ENCODE peak calls at places on chromosomes 11 and 22, in nine cellular contexts. A is PC-9, D is GM23248, L is right cardiac atrium, I is spleen, E is heart right ventricle, Y is body of pancreas, U is upper lobe of right lung, T is epithelial cell of esophagus. K is an unnamed sample.

GRCh38 chr11:95911369-95911759 is 12.5 kb downstream of the MTMR2 start:
- DNase-seq in A (no peak), D (no peak), L (no peak), I (no peak), E (no peak), Y (no peak), U (no peak), T (no peak), K (no peak)

GRCh38 chr11:129331217-129331616 is 44.4 kb upstream of the BARX2 start:
- DNase-seq in A (no peak), D (peak; percentile 44), L (no peak), I (no peak), E (no peak), Y (peak; percentile 40), U (no peak), T (peak; percentile 67), K (peak; percentile 65)

GRCh38 chr11:118306556-118306955 is 2.0 kb downstream of the CD3E start:
- DNase-seq in A (no peak), D (peak; percentile 6), L (no peak), I (no peak), E (no peak), Y (no peak), U (no peak), T (no peak), K (no peak)

GRCh38 chr22:49195636-49196035 is 632.0 kb downstream of the BRD1 start:
- DNase-seq in A (no peak), D (no peak), L (no peak), I (peak; percentile 61), E (no peak), Y (no peak), U (peak; percentile 58), T (no peak), K (no peak)

GRCh38 chr22:39820266-39820665 is 73.3 kb downstream of the ENTHD1 start:
- DNase-seq in A (no peak), D (peak; percentile 84), L (no peak), I (no peak), E (no peak), Y (no peak), U (no peak), T (peak; percentile 74), K (no peak)

GRCh38 chr11:92707173-92707619 is 262.3 kb upstream of the MTNR1B start:
- DNase-seq in A (no peak), D (no peak), L (no peak), I (no peak), E (no peak), Y (no peak), U (no peak), T (peak; percentile 98), K (no peak)

GRCh38 chr11:126149759-126150236 is 61.7 kb downstream of the RPUSD4 start:
- DNase-seq in A (no peak), D (no peak), L (no peak), I (peak; percentile 71), E (no peak), Y (no peak), U (no peak), T (no peak), K (no peak)

GRCh38 chr11:30197869-30198268 is 32.9 kb upstream of the FSHB start:
- DNase-seq in A (no peak), D (no peak), L (no peak), I (no peak), E (no peak), Y (no peak), U (no peak), T (peak; percentile 99), K (no peak)

GRCh38 chr22:32336185-32336603 is 21.5 kb upstream of the RFPL3 start:
- DNase-seq in A (no peak), D (no peak), L (no peak), I (no peak), E (no peak), Y (no peak), U (peak; percentile 19), T (no peak), K (no peak)

GRCh38 chr11:3192511-3193372 is 25.9 kb downstream of the MRGPRG start:
- DNase-seq in A (no peak), D (no peak), L (no peak), I (peak; percentile 65), E (no peak), Y (no peak), U (no peak), T (no peak), K (no peak)

GRCh38 chr11:123566852-123567251 is 87.6 kb downstream of the SCN3B start:
- DNase-seq in A (no peak), D (no peak), L (no peak), I (no peak), E (no peak), Y (no peak), U (no peak), T (no peak), K (no peak)

GRCh38 chr22:46993626-46994025 is 231.2 kb downstream of the TBC1D22A start:
- DNase-seq in A (no peak), D (no peak), L (no peak), I (no peak), E (no peak), Y (peak; percentile 85), U (peak; percentile 91), T (no peak), K (no peak)

GRCh38 chr11:123607781-123608180 is 46.6 kb downstream of the SCN3B start:
- DNase-seq in A (no peak), D (no peak), L (no peak), I (no peak), E (no peak), Y (no peak), U (no peak), T (no peak), K (no peak)

GRCh38 chr22:48536691-48537591 is 1290.7 kb downstream of the BRD1 start:
- DNase-seq in A (no peak), D (peak; percentile 9), L (no peak), I (no peak), E (no peak), Y (peak; percentile 52), U (peak; percentile 74), T (no peak), K (no peak)

GRCh38 chr11:66851698-66852465 is 5.0 kb upstream of the LRFN4 start:
- DNase-seq in A (no peak), D (peak; percentile 22), L (peak; percentile 51), I (peak; percentile 64), E (no peak), Y (no peak), U (peak; percentile 65), T (no peak), K (peak; percentile 53)

GRCh38 chr22:30368420-30368819 is 11.6 kb downstream of the CCDC157 start:
- DNase-seq in A (no peak), D (no peak), L (no peak), I (no peak), E (no peak), Y (no peak), U (no peak), T (no peak), K (no peak)

GRCh38 chr22:50308986-50309600 is 1.6 kb upstream of the PLXNB2 start:
- DNase-seq in A (no peak), D (no peak), L (peak; percentile 78), I (no peak), E (no peak), Y (no peak), U (no peak), T (no peak), K (no peak)

GRCh38 chr11:134365011-134365925 is 33.5 kb downstream of the GLB1L2 start:
- DNase-seq in A (no peak), D (no peak), L (peak; percentile 41), I (peak; percentile 69), E (no peak), Y (no peak), U (peak; percentile 59), T (no peak), K (peak; percentile 30)

GRCh38 chr11:95147364-95147905 is 57.8 kb downstream of the ENDOD1 start:
- DNase-seq in A (peak; percentile 79), D (peak; percentile 93), L (no peak), I (no peak), E (no peak), Y (no peak), U (no peak), T (peak; percentile 92), K (peak; percentile 21)

GRCh38 chr11:2578006-2578933 is 121.5 kb downstream of the KCNQ1OT1 start:
- DNase-seq in A (no peak), D (no peak), L (peak; percentile 53), I (peak; percentile 67), E (peak; percentile 14), Y (peak; percentile 11), U (peak; percentile 57), T (no peak), K (peak; percentile 35)

GRCh38 chr22:24550028-24550901 is 4.7 kb downstream of the GUCD1 start:
- DNase-seq in A (no peak), D (peak; percentile 36), L (no peak), I (no peak), E (no peak), Y (no peak), U (no peak), T (no peak), K (peak; percentile 55)

GRCh38 chr11:69156673-69157155 is 979 bp downstream of the SMIM38 start:
- DNase-seq in A (peak; percentile 86), D (peak; percentile 45), L (no peak), I (peak; percentile 51), E (no peak), Y (no peak), U (peak; percentile 82), T (peak; percentile 31), K (no peak)
- H3K4me3 ChIP-seq in A (no peak overlapping the region), D (peak overlapping the region; percentile 1), L (no peak overlapping the region), I (no peak overlapping the region), E (peak overlapping the region; percentile 6), Y (no peak overlapping the region), U (no peak overlapping the region), T (no peak overlapping the region), K (no peak overlapping the region)

DNA sequence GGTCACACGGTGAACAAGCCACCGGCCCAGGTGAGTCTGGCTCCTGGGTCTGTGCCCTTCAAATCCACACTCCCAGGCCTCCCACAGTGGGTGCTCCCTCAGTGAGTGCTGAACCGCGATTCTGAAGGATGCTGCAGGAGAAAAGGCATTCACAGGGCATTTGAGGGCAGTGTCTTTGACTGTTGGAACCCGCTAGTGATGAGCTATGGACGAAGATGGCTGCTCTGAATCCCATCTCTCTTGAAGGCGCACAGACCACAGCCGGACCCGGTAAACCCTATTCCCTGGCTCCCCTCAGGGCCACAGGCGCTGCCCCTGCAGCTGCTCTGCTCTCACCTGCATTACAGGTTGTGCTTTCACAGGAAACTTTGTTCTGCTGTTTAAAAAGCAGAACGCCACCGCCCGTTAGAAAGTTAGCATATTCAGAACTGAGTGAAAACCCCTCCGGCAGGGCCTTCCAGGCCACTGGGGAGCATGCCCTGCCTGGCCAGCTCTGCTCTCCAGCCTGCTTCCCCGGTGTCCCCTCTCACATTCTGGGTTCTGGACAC is 3.2 kb downstream of the LRRC32 start:
- DNase-seq in A (no peak), D (no peak), L (peak; percentile 31), I (peak; percentile 64), E (no peak), Y (no peak), U (peak; percentile 27), T (no peak), K (no peak)
- H3K4me3 ChIP-seq in A (no peak overlapping the region), D (no peak overlapping the region), L (peak overlapping the region; percentile 89), I (peak overlapping the region; percentile 33), E (peak overlapping the region; percentile 62), Y (no peak overlapping the region), U (peak overlapping the region; percentile 44), T (no peak overlapping the region), K (no peak overlapping the region)

GRCh38 chr11:8806974-8807373 is 104.0 kb upstream of the AKIP1 start:
- DNase-seq in A (no peak), D (no peak), L (no peak), I (no peak), E (no peak), Y (no peak), U (no peak), T (no peak), K (no peak)
- H3K4me3 ChIP-seq in A (no peak overlapping the region), D (peak overlapping the region; percentile 55), L (no peak overlapping the region), I (no peak overlapping the region), E (no peak overlapping the region), Y (no peak overlapping the region), U (no peak overlapping the region), T (no peak overlapping the region), K (no peak overlapping the region)

GRCh38 chr11:117205211-117205818 is 6.1 kb downstream of the TAGLN start:
- DNase-seq in A (no peak), D (no peak), L (peak; percentile 34), I (no peak), E (no peak), Y (no peak), U (no peak), T (no peak), K (peak; percentile 25)
- H3K4me3 ChIP-seq in A (no peak overlapping the region), D (no peak overlapping the region), L (no peak overlapping the region), I (no peak overlapping the region), E (no peak overlapping the region), Y (no peak overlapping the region), U (no peak overlapping the region), T (no peak overlapping the region), K (no peak overlapping the region)